ENCODE peak calls at places on chromosomes 5 and 9, in eight cellular contexts. One of them, this sample, is unnamed.

GRCh38 chr9:136690841-136691261 is 3.6 kb upstream of the AGPAT2 start:
- DNase-seq in HFFc6: no peak
- DNase-seq in lower lobe of right lung: peak
- DNase-seq in WTC11: no peak
- DNase-seq in mesothelial cell of epicardium: no peak
- DNase-seq in GM20000: no peak
- DNase-seq in upper lobe of right lung: peak
- DNase-seq in Calu3: no peak
- DNase-seq in this sample: no peak

GRCh38 chr5:865168-865521 is 14.4 kb upstream of the ZDHHC11 start:
- DNase-seq in upper lobe of right lung: no peak
- DNase-seq in HFFc6: no peak
- DNase-seq in Calu3: no peak
- DNase-seq in mesothelial cell of epicardium: no peak
- DNase-seq in WTC11: no peak
- DNase-seq in lower lobe of right lung: no peak
- DNase-seq in GM20000: no peak
- DNase-seq in this sample: no peak

GRCh38 chr5:57642066-57642465 is 159.5 kb upstream of the ACTBL2 start:
- DNase-seq in lower lobe of right lung: no peak
- DNase-seq in upper lobe of right lung: no peak
- DNase-seq in mesothelial cell of epicardium: no peak
- DNase-seq in HFFc6: no peak
- DNase-seq in WTC11: peak
- DNase-seq in Calu3: no peak
- DNase-seq in GM20000: no peak
- DNase-seq in this sample: no peak

GRCh38 chr5:94174748-94175411 is 433.5 kb upstream of the POU5F2 start:
- DNase-seq in lower lobe of right lung: no peak
- DNase-seq in upper lobe of right lung: no peak
- DNase-seq in Calu3: no peak
- DNase-seq in mesothelial cell of epicardium: no peak
- DNase-seq in GM20000: no peak
- DNase-seq in HFFc6: peak
- DNase-seq in WTC11: no peak
- DNase-seq in this sample: no peak

GRCh38 chr5:39501403-39501802 is 76.6 kb upstream of the DAB2 start:
- DNase-seq in mesothelial cell of epicardium: no peak
- DNase-seq in HFFc6: peak
- DNase-seq in lower lobe of right lung: no peak
- DNase-seq in GM20000: no peak
- DNase-seq in WTC11: no peak
- DNase-seq in Calu3: no peak
- DNase-seq in upper lobe of right lung: no peak
- DNase-seq in this sample: no peak

GRCh38 chr5:181114844-181115778 is 15.9 kb downstream of the OR2V1 start:
- DNase-seq in mesothelial cell of epicardium: no peak
- DNase-seq in GM20000: no peak
- DNase-seq in lower lobe of right lung: no peak
- DNase-seq in HFFc6: peak
- DNase-seq in Calu3: peak
- DNase-seq in upper lobe of right lung: peak
- DNase-seq in WTC11: peak
- DNase-seq in this sample: no peak

GRCh38 chr9:93287189-93287552 is 103.2 kb downstream of the WNK2 start:
- DNase-seq in Calu3: no peak
- DNase-seq in WTC11: no peak
- DNase-seq in GM20000: no peak
- DNase-seq in lower lobe of right lung: no peak
- DNase-seq in mesothelial cell of epicardium: no peak
- DNase-seq in HFFc6: no peak
- DNase-seq in upper lobe of right lung: no peak
- DNase-seq in this sample: no peak

GRCh38 chr9:73370053-73370452 is 218.4 kb downstream of the ANXA1 start:
- DNase-seq in GM20000: no peak
- DNase-seq in upper lobe of right lung: no peak
- DNase-seq in mesothelial cell of epicardium: no peak
- DNase-seq in Calu3: no peak
- DNase-seq in lower lobe of right lung: no peak
- DNase-seq in HFFc6: no peak
- DNase-seq in WTC11: no peak
- DNase-seq in this sample: no peak

GRCh38 chr9:14441976-14442651 is 128.2 kb upstream of the NFIB start:
- DNase-seq in lower lobe of right lung: no peak
- DNase-seq in mesothelial cell of epicardium: no peak
- DNase-seq in HFFc6: no peak
- DNase-seq in GM20000: no peak
- DNase-seq in Calu3: no peak
- DNase-seq in WTC11: peak
- DNase-seq in upper lobe of right lung: no peak
- DNase-seq in this sample: no peak

GRCh38 chr5:84450617-84451414 is 66.1 kb upstream of the EDIL3 start:
- DNase-seq in Calu3: no peak
- DNase-seq in upper lobe of right lung: no peak
- DNase-seq in mesothelial cell of epicardium: no peak
- DNase-seq in lower lobe of right lung: no peak
- DNase-seq in WTC11: no peak
- DNase-seq in GM20000: no peak
- DNase-seq in HFFc6: no peak
- DNase-seq in this sample: no peak

GRCh38 chr5:179858241-179858585 is 404 bp downstream of the MRNIP start:
- DNase-seq in Calu3: peak
- DNase-seq in WTC11: peak
- DNase-seq in GM20000: peak
- DNase-seq in upper lobe of right lung: peak
- DNase-seq in mesothelial cell of epicardium: peak
- DNase-seq in lower lobe of right lung: peak
- DNase-seq in HFFc6: no peak
- DNase-seq in this sample: no peak

GRCh38 chr9:29039258-29039657 is 1466.0 kb upstream of the C9orf72 start:
- DNase-seq in HFFc6: no peak
- DNase-seq in lower lobe of right lung: no peak
- DNase-seq in GM20000: no peak
- DNase-seq in WTC11: no peak
- DNase-seq in mesothelial cell of epicardium: no peak
- DNase-seq in Calu3: no peak
- DNase-seq in upper lobe of right lung: no peak
- DNase-seq in this sample: no peak

GRCh38 chr9:113274474-113275146 is 762 bp downstream of the CDC26 start:
- DNase-seq in HFFc6: peak
- DNase-seq in mesothelial cell of epicardium: no peak
- DNase-seq in GM20000: peak
- DNase-seq in Calu3: peak
- DNase-seq in lower lobe of right lung: no peak
- DNase-seq in upper lobe of right lung: no peak
- DNase-seq in WTC11: no peak
- DNase-seq in this sample: peak

GRCh38 chr5:6760636-6761035 is 47.4 kb downstream of the TENT4A start:
- DNase-seq in WTC11: no peak
- DNase-seq in mesothelial cell of epicardium: no peak
- DNase-seq in GM20000: no peak
- DNase-seq in lower lobe of right lung: peak
- DNase-seq in upper lobe of right lung: no peak
- DNase-seq in Calu3: no peak
- DNase-seq in HFFc6: no peak
- DNase-seq in this sample: no peak

GRCh38 chr5:151121652-151122051 is 35.9 kb downstream of the ANXA6 start:
- DNase-seq in lower lobe of right lung: no peak
- DNase-seq in Calu3: no peak
- DNase-seq in GM20000: no peak
- DNase-seq in mesothelial cell of epicardium: no peak
- DNase-seq in WTC11: no peak
- DNase-seq in upper lobe of right lung: no peak
- DNase-seq in HFFc6: no peak
- DNase-seq in this sample: no peak

GRCh38 chr5:40446910-40447309 is 232.8 kb upstream of the PTGER4 start:
- DNase-seq in HFFc6: peak
- DNase-seq in GM20000: no peak
- DNase-seq in mesothelial cell of epicardium: no peak
- DNase-seq in WTC11: no peak
- DNase-seq in Calu3: peak
- DNase-seq in lower lobe of right lung: no peak
- DNase-seq in upper lobe of right lung: no peak
- DNase-seq in this sample: peak

GRCh38 chr5:180918380-180918779 is 19.4 kb downstream of the BTNL8 start:
- DNase-seq in upper lobe of right lung: no peak
- DNase-seq in WTC11: no peak
- DNase-seq in GM20000: no peak
- DNase-seq in HFFc6: no peak
- DNase-seq in mesothelial cell of epicardium: no peak
- DNase-seq in lower lobe of right lung: no peak
- DNase-seq in Calu3: no peak
- DNase-seq in this sample: no peak

GRCh38 chr9:113474372-113474771 is 10.8 kb downstream of the RGS3 start:
- DNase-seq in lower lobe of right lung: no peak
- DNase-seq in mesothelial cell of epicardium: no peak
- DNase-seq in GM20000: no peak
- DNase-seq in WTC11: no peak
- DNase-seq in HFFc6: no peak
- DNase-seq in Calu3: no peak
- DNase-seq in upper lobe of right lung: no peak
- DNase-seq in this sample: no peak

GRCh38 chr9:79116064-79116463 is 455.7 kb upstream of the TLE4 start:
- DNase-seq in WTC11: no peak
- DNase-seq in upper lobe of right lung: no peak
- DNase-seq in Calu3: no peak
- DNase-seq in HFFc6: no peak
- DNase-seq in GM20000: no peak
- DNase-seq in lower lobe of right lung: no peak
- DNase-seq in mesothelial cell of epicardium: no peak
- DNase-seq in this sample: no peak
- TF ChIP-seq CTCF in WTC11: no peak
- TF ChIP-seq CTCF in upper lobe of right lung: no peak
- TF ChIP-seq CTCF in Calu3: no peak
- TF ChIP-seq CTCF in HFFc6: no peak
- TF ChIP-seq CTCF in GM20000: no peak
- TF ChIP-seq CTCF in lower lobe of right lung: no peak
- TF ChIP-seq CTCF in mesothelial cell of epicardium: no peak
- TF ChIP-seq CTCF in this sample: peak

GRCh38 chr5:55853271-55853670 is 2.1 kb downstream of the IL31RA start:
- DNase-seq in HFFc6: no peak
- DNase-seq in Calu3: no peak
- DNase-seq in lower lobe of right lung: no peak
- DNase-seq in mesothelial cell of epicardium: no peak
- DNase-seq in WTC11: no peak
- DNase-seq in GM20000: no peak
- DNase-seq in upper lobe of right lung: no peak
- DNase-seq in this sample: no peak
- TF ChIP-seq CTCF in HFFc6: no peak
- TF ChIP-seq CTCF in Calu3: no peak
- TF ChIP-seq CTCF in lower lobe of right lung: no peak
- TF ChIP-seq CTCF in mesothelial cell of epicardium: no peak
- TF ChIP-seq CTCF in WTC11: no peak
- TF ChIP-seq CTCF in GM20000: no peak
- TF ChIP-seq CTCF in upper lobe of right lung: no peak
- TF ChIP-seq CTCF in this sample: no peak

DNA sequence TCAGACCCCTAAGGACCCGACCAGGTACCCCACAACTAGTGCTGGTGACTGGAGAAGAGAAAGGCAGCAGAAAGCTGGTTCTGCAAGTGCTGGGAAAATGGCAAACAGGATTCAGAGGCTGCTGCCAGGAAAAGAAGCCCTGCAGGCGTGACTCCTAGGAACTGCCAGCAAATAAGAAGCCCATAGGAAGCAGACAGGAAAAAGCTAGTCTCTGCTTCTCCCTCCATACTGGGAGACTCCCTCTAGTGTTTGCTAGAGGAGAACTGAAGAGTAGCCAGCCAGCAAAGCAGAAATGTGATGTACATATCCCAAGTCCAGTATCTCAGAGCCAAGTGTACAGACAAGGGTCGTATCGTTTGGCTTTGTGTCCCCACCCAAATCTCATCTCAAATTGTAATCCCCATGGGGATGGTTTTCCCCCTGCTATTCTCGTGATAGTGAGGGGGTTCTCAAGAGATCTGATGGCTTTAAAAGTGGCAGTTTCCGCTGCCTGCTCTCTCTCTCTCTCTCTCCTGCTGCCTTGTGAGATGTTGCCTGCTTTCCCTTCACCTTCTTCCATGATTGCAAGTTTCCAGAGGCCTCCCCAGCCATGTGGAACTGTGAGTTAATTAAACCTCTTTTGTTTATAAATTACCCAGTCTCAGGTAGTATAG is 38.1 kb upstream of the TUSC1 start:
- DNase-seq in lower lobe of right lung: no peak
- DNase-seq in mesothelial cell of epicardium: peak
- DNase-seq in Calu3: peak
- DNase-seq in GM20000: no peak
- DNase-seq in upper lobe of right lung: no peak
- DNase-seq in HFFc6: peak
- DNase-seq in WTC11: peak
- DNase-seq in this sample: peak
- TF ChIP-seq CTCF in lower lobe of right lung: peak
- TF ChIP-seq CTCF in mesothelial cell of epicardium: peak
- TF ChIP-seq CTCF in Calu3: no peak
- TF ChIP-seq CTCF in GM20000: no peak
- TF ChIP-seq CTCF in upper lobe of right lung: peak
- TF ChIP-seq CTCF in HFFc6: peak
- TF ChIP-seq CTCF in WTC11: no peak
- TF ChIP-seq CTCF in this sample: peak

DNA sequence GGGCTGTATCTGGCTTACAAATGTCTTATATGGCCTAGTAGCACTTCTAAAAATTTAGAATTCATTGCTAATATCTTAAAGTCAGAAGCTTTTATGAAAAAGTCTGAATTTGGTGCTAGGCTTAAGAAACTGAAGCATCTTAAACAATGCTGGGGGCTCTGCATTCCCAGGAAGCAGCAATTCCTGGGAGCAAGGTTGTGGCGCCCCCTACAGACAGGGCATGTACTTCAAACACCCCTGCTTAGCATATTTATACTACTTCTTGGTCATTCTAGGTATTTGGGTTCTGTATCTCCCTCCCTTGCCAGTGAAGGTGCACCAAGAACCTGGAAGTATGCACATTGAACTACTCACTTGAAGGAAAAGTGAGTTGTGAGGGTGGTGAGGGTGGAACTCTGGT is 64.6 kb upstream of the GRIA1 start:
- DNase-seq in lower lobe of right lung: no peak
- DNase-seq in GM20000: no peak
- DNase-seq in upper lobe of right lung: no peak
- DNase-seq in Calu3: no peak
- DNase-seq in HFFc6: no peak
- DNase-seq in WTC11: peak
- DNase-seq in mesothelial cell of epicardium: no peak
- DNase-seq in this sample: no peak
- TF ChIP-seq CTCF in lower lobe of right lung: no peak
- TF ChIP-seq CTCF in GM20000: no peak
- TF ChIP-seq CTCF in upper lobe of right lung: no peak
- TF ChIP-seq CTCF in Calu3: no peak
- TF ChIP-seq CTCF in HFFc6: peak
- TF ChIP-seq CTCF in WTC11: peak
- TF ChIP-seq CTCF in mesothelial cell of epicardium: peak
- TF ChIP-seq CTCF in this sample: peak